ENCODE peak calls at places on chromosomes 13 and 19, in ten cellular contexts. A is ovary, O is thoracic aorta, J is cardiac muscle cell, Y is neural progenitor cell, Z is WERI-Rb-1, F is IMR-90, Q is body of pancreas, K is ascending aorta, I is tibial nerve. V is an unnamed sample.
A peak's percentile ranks its signal among the peaks of the same experiment; 100 is the strongest.

GRCh38 chr19:30395283-30395682 is 23.1 kb downstream of the ZNF536 start:
- DNase-seq in A (no peak), O (no peak), J (no peak), Y (no peak), Z (no peak), F (no peak), Q (no peak), K (no peak), I (no peak), V (no peak)

GRCh38 chr19:17695198-17695597 is 7.0 kb upstream of the UNC13A start:
- DNase-seq in A (no peak), O (no peak), J (no peak), Y (no peak), Z (no peak), F (no peak), Q (no peak), K (no peak), I (no peak), V (no peak)

GRCh38 chr13:21324793-21325192 is 134.3 kb downstream of the ZDHHC20 start:
- DNase-seq in A (no peak), O (no peak), J (no peak), Y (no peak), Z (no peak), F (no peak), Q (no peak), K (no peak), I (no peak), V (no peak)

GRCh38 chr13:110124201-110124600 is 182.8 kb downstream of the COL4A1 start:
- DNase-seq in A (no peak), O (no peak), J (no peak), Y (no peak), Z (no peak), F (no peak), Q (no peak), K (no peak), I (no peak), V (no peak)

GRCh38 chr19:39257227-39257626 is 8.6 kb upstream of the IFNL4 start:
- DNase-seq in A (no peak), O (no peak), J (no peak), Y (no peak), Z (no peak), F (no peak), Q (no peak), K (no peak), I (no peak), V (no peak)

GRCh38 chr19:17775991-17776803 is 18.7 kb upstream of the B3GNT3 start:
- DNase-seq in A (no peak), O (no peak), J (no peak), Y (no peak), Z (no peak), F (peak; percentile 6), Q (no peak), K (no peak), I (no peak), V (no peak)

GRCh38 chr13:50299546-50300249 is 284.5 kb downstream of the KCNRG start:
- DNase-seq in A (no peak), O (no peak), J (no peak), Y (no peak), Z (no peak), F (no peak), Q (no peak), K (no peak), I (no peak), V (no peak)

GRCh38 chr13:100534911-100535310 is 53.7 kb downstream of the GGACT start:
- DNase-seq in A (no peak), O (no peak), J (no peak), Y (no peak), Z (no peak), F (no peak), Q (peak; percentile 75), K (no peak), I (no peak), V (no peak)

GRCh38 chr19:10390652-10391286 is 10.4 kb upstream of the TYK2 start:
- DNase-seq in A (peak; percentile 68), O (no peak), J (peak; percentile 77), Y (peak; percentile 81), Z (peak; percentile 71), F (peak; percentile 71), Q (peak; percentile 83), K (no peak), I (peak; percentile 85), V (peak; percentile 77)

DNA sequence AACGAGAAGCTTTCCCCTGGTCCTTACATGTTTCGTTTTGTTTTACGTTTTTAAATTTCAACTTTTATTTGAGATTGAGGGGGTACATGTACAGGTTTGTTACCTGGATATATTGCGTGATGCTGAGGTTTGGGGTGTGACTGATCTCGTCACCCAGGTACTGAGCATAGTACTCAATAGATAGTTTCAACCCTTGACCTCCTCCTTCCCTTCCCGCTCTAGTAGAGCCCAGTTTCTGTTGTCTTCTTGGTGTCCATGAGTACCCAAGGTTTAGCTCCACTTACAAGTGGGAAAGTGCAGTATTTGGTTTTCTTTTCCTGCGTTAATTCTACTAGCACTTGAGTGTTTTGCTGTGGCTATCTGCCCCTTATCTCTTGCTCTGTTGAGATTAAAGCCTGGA is 47.1 kb downstream of the ARHGEF18 start:
- DNase-seq in A (no peak), O (no peak), J (no peak), Y (no peak), Z (no peak), F (no peak), Q (no peak), K (no peak), I (no peak), V (no peak)
- H3K27ac ChIP-seq in A (no peak overlapping the region), O (no peak overlapping the region), J (no peak overlapping the region), Y (no peak overlapping the region), Z (no peak overlapping the region), F (no peak overlapping the region), Q (peak overlapping the region; percentile 83), K (no peak overlapping the region), I (no peak overlapping the region), V (peak overlapping the region; percentile 89)

GRCh38 chr19:41235480-41235879 is 16.5 kb downstream of the AXL start:
- DNase-seq in A (no peak), O (no peak), J (no peak), Y (no peak), Z (no peak), F (no peak), Q (no peak), K (no peak), I (no peak), V (no peak)

GRCh38 chr19:41239961-41240574 is 21.0 kb downstream of the AXL start:
- DNase-seq in A (no peak), O (no peak), J (no peak), Y (no peak), Z (no peak), F (no peak), Q (no peak), K (no peak), I (no peak), V (no peak)

GRCh38 chr19:41239363-41239762 is 20.3 kb downstream of the AXL start:
- DNase-seq in A (no peak), O (no peak), J (no peak), Y (no peak), Z (no peak), F (no peak), Q (no peak), K (no peak), I (no peak), V (no peak)

GRCh38 chr19:41234512-41235208 is 15.6 kb downstream of the AXL start:
- DNase-seq in A (no peak), O (no peak), J (no peak), Y (no peak), Z (no peak), F (no peak), Q (no peak), K (no peak), I (no peak), V (no peak)

DNA sequence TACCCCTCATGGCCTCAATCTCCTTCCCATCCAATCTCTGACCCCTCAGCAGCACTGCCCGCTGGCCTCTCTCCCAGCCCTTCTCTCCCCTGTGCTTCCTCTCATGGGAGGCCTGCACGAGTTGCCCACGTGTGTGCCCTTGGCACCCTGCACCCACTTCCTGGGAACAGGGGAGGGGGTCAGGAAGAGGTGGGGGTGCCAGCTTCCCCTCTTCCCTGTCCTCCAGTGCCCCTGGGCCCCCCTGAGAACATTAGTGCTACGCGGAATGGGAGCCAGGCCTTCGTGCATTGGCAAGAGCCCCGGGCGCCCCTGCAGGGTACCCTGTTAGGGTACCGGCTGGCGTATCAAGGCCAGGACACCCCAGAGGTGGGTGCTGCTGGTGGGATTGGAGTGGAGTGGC is 19.2 kb downstream of the AXL start:
- DNase-seq in A (no peak), O (no peak), J (no peak), Y (no peak), Z (no peak), F (no peak), Q (no peak), K (no peak), I (no peak), V (no peak)
- H3K36me3 ChIP-seq in A (no peaks in the 10 kb centered on the region), O (peaks cover 77% of the 10 kb centered on the region), J (peaks cover 14% of the 10 kb centered on the region), Y (no peaks in the 10 kb centered on the region), Z (no peaks in the 10 kb centered on the region), F (peaks cover 83% of the 10 kb centered on the region), Q (no peaks in the 10 kb centered on the region), K (peaks cover 87% of the 10 kb centered on the region), I (no peaks in the 10 kb centered on the region), V (no peaks in the 10 kb centered on the region)

DNA sequence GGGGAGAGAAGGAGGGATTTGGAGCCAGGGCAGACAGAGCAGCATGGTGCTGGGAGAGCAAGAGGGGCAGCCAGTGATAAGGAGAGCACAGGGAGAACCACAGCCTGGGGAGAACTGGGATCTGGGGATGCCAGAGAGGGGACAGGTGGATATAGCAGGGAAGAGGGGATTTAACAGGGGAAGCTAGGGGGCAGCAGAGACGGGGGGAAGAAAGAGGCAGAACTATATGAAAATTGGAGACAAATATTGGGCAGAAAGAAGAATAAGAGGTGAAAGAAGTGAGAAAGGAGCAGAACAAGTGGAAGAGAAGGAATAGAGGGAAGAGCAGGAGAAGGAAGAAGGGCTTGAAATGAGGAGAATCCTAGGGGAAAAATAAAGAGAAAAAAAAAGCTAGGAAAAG is 6.5 kb upstream of the ZNF528 start:
- DNase-seq in A (no peak), O (no peak), J (no peak), Y (no peak), Z (peak; percentile 27), F (no peak), Q (no peak), K (no peak), I (no peak), V (no peak)
- H3K9me3 ChIP-seq in A (no peaks in the 10 kb centered on the region), O (peaks cover 59% of the 10 kb centered on the region), J (no peaks in the 10 kb centered on the region), Y (no peaks in the 10 kb centered on the region), Z (peaks cover 3% of the 10 kb centered on the region), F (peaks cover 43% of the 10 kb centered on the region), Q (peaks cover 2% of the 10 kb centered on the region), K (peaks cover 96% of the 10 kb centered on the region), I (peaks cover 39% of the 10 kb centered on the region), V (no peaks in the 10 kb centered on the region)

DNA sequence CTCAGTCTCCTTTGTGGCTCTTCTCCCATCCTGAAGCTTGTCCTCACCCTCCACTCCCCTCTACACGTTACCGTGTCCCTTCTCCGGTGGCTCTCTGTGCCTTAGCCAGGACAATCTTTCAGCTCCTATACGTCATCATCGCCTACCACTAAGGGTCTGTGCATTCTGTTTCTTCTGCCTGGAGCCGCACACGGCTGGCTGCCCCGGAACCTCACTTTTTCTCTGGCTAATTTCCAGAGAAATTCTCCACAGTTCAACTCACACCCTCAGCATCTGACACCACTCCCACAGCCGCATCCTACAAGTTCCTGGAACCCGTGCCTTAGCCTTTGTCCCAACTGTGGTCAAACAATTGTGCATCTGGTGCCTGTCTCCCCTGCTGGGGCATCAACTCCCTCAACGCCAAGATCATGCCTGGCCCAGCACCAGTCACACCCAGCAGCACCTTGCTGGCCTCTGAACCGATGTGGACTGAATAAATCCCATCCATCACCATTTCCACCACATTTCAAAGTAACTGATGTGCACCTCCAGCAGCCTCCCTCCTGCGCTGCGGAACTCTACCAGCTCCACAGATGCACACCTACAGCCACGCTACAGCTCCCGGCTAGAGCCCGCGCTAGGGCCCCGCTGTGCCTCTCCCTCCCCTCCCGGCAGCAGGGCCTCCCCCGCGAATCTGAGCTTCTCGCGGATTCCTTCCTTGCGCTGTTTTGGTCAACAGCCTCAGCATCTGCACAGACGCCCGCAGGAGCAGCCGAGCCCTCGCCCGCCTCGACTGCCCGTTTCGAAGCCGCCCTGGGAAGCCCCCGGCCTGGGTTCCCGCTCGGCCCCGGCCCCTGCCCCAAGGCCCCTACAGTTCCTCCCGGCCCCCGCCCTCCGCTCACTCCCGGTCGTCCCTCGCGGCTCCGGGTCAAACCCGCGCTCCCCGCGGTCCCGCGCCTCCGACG is 689 bp downstream of the DCUN1D2 start:
- DNase-seq in A (no peak), O (no peak), J (peak; percentile 38), Y (no peak), Z (peak; percentile 58), F (peak; percentile 41), Q (no peak), K (no peak), I (no peak), V (peak; percentile 37)
- H3K27ac ChIP-seq in A (no peak overlapping the region), O (peak overlapping the region; percentile 82), J (peak overlapping the region; percentile 5), Y (no peak overlapping the region), Z (peak overlapping the region; percentile 86), F (peak overlapping the region; percentile 62), Q (peak overlapping the region; percentile 88), K (peak overlapping the region; percentile 95), I (peak overlapping the region; percentile 92), V (peak overlapping the region; percentile 81)